ENCODE peak calls at places on chromosomes 1 and 21, in eight cellular contexts. L is colonic mucosa, Y is HCT116, R is uterus, S is left lung, T is K562, J is endothelial cell of umbilical vein, Q is heart left ventricle. D is an unnamed sample. For H3K4me1, the result is how much of the 10 kb centered on the place peaks cover.

GRCh38 chr1:246828818-246829217 is 102.9 kb downstream of the AHCTF1 start:
- DNase-seq in L (no peak), Y (peak), R (no peak), S (no peak), T (no peak), J (no peak), Q (no peak), D (no peak)

GRCh38 chr1:197685785-197686184 is 89.5 kb downstream of the DENND1B start:
- DNase-seq in L (no peak), Y (no peak), R (no peak), S (no peak), T (no peak), J (no peak), Q (no peak), D (no peak)

GRCh38 chr1:169321539-169321938 is 46.1 kb downstream of the NME7 start:
- DNase-seq in L (no peak), Y (peak), R (no peak), S (no peak), T (no peak), J (no peak), Q (no peak), D (no peak)

GRCh38 chr1:17561252-17561558 is 21.7 kb downstream of the ARHGEF10L start:
- DNase-seq in L (no peak), Y (no peak), R (no peak), S (no peak), T (no peak), J (no peak), Q (no peak), D (no peak)

GRCh38 chr1:70874826-70875225 is 172.8 kb downstream of the PTGER3 start:
- DNase-seq in L (no peak), Y (no peak), R (no peak), S (no peak), T (no peak), J (no peak), Q (no peak), D (no peak)

GRCh38 chr1:171563675-171564074 is 58.4 kb upstream of the MYOCOS start:
- DNase-seq in L (no peak), Y (no peak), R (no peak), S (no peak), T (no peak), J (no peak), Q (no peak), D (no peak)

GRCh38 chr1:186155594-186155993 is 219.5 kb downstream of the TPR start:
- DNase-seq in L (no peak), Y (peak), R (no peak), S (no peak), T (no peak), J (peak), Q (no peak), D (peak)

GRCh38 chr1:99786751-99787501 is 20.5 kb upstream of the FRRS1 start:
- DNase-seq in L (no peak), Y (no peak), R (no peak), S (no peak), T (no peak), J (no peak), Q (no peak), D (no peak)

GRCh38 chr1:19065526-19066247 is 109.2 kb upstream of the IFFO2 start:
- DNase-seq in L (no peak), Y (no peak), R (no peak), S (no peak), T (no peak), J (no peak), Q (no peak), D (no peak)

GRCh38 chr1:180785306-180785705 is 127.4 kb upstream of the KIAA1614 start:
- DNase-seq in L (no peak), Y (no peak), R (no peak), S (no peak), T (no peak), J (no peak), Q (no peak), D (no peak)

GRCh38 chr1:48415050-48415449 is 57.0 kb downstream of the SPATA6 start:
- DNase-seq in L (no peak), Y (no peak), R (no peak), S (no peak), T (no peak), J (no peak), Q (no peak), D (no peak)

GRCh38 chr1:48418742-48419141 is 53.3 kb downstream of the SPATA6 start:
- DNase-seq in L (no peak), Y (no peak), R (no peak), S (no peak), T (no peak), J (no peak), Q (no peak), D (no peak)

DNA sequence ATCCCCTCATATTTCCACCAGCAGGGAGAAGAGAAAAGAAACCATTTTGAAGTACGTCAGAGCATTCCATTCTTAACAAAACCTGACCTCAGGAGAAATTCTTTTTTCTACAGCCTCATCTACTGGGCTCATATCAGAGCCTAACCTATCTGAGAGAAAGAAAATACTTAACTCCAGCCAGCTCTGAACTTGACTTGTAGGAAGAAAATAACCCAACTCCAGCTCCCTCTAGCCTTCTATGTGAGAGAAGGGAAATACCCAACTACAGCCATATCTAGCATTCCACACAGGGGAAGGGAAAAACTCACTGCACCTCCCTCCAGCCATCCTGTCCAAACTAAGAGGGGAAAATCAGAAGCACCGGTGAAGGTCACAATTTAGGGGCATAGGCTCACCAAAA is 57.7 kb downstream of the SPATA6 start:
- DNase-seq in L (no peak), Y (no peak), R (no peak), S (no peak), T (no peak), J (no peak), Q (no peak), D (no peak)
- H3K4me1 ChIP-seq in L (under half), Y (under half), R (under half), S (under half), T (under half), J (under half), Q (under half), D (under half)

GRCh38 chr1:25494952-25495351 is 48.5 kb upstream of the LDLRAP1 start:
- DNase-seq in L (no peak), Y (no peak), R (no peak), S (no peak), T (no peak), J (no peak), Q (no peak), D (no peak)

GRCh38 chr1:25486602-25487001 is 55.9 kb downstream of the MACO1 start:
- DNase-seq in L (no peak), Y (no peak), R (no peak), S (no peak), T (no peak), J (no peak), Q (no peak), D (no peak)

GRCh38 chr1:25487628-25488027 is 55.8 kb upstream of the LDLRAP1 start:
- DNase-seq in L (no peak), Y (no peak), R (no peak), S (no peak), T (peak), J (no peak), Q (no peak), D (no peak)

GRCh38 chr1:25492323-25492722 is 51.1 kb upstream of the LDLRAP1 start:
- DNase-seq in L (no peak), Y (no peak), R (no peak), S (no peak), T (no peak), J (no peak), Q (no peak), D (no peak)
- H3K27ac ChIP-seq in L (no peak), Y (no peak), R (no peak), S (no peak), T (no peak), J (no peak), Q (no peak), D (no peak)

DNA sequence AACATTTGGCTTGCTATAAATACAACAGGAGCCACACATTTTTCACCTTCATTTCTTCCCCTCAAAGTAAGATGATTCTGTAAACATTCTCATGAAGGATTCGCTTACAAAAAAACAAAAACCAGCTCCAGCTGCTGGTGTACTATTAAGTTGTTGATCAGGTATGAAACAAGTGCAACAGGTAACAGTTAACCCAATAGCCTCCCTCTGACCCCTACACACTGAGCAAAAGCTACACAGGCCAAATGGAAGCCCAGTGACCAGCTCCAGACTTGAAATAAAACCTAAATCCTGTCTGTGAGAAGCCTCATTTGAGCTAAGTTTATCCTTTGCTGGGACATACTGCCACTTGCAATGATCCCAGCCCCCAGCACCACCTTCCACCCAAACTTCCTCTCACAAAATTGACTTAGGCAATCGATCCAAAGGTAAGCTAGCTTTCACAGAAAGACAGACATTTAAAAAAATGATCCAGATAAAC is 991 bp downstream of the TIAM1 start:
- DNase-seq in L (no peak), Y (no peak), R (no peak), S (no peak), T (no peak), J (no peak), Q (no peak), D (no peak)
- H3K4me3 ChIP-seq in L (peak), Y (no peak), R (no peak), S (no peak), T (no peak), J (no peak), Q (peak), D (peak)

GRCh38 chr1:109256085-109256484 is 6.7 kb downstream of the CELSR2 start:
- DNase-seq in L (no peak), Y (no peak), R (no peak), S (peak), T (no peak), J (no peak), Q (no peak), D (no peak)
- H3K4me1 ChIP-seq in L (under half), Y (under half), R (under half), S (under half), T (under half), J (under half), Q (under half), D (under half)

GRCh38 chr1:23599125-23599524 is 39.8 kb upstream of the ID3 start:
- DNase-seq in L (no peak), Y (no peak), R (no peak), S (no peak), T (no peak), J (no peak), Q (peak), D (no peak)

GRCh38 chr1:23598424-23598823 is 39.1 kb upstream of the ID3 start:
- DNase-seq in L (no peak), Y (no peak), R (no peak), S (no peak), T (no peak), J (no peak), Q (peak), D (no peak)

GRCh38 chr1:23601104-23601967 is 42.0 kb upstream of the ID3 start:
- DNase-seq in L (no peak), Y (no peak), R (no peak), S (no peak), T (no peak), J (no peak), Q (peak), D (no peak)

GRCh38 chr1:23600283-23600682 is 41.0 kb upstream of the ID3 start:
- DNase-seq in L (no peak), Y (no peak), R (no peak), S (no peak), T (no peak), J (no peak), Q (peak), D (no peak)

GRCh38 chr1:23601968-23602876 is 42.9 kb upstream of the ID3 start:
- DNase-seq in L (no peak), Y (no peak), R (no peak), S (no peak), T (no peak), J (no peak), Q (peak), D (no peak)
- H3K27ac ChIP-seq in L (no peak), Y (no peak), R (no peak), S (no peak), T (no peak), J (no peak), Q (no peak), D (no peak)

GRCh38 chr21:42234464-42235241 is 15.7 kb downstream of the ABCG1 start:
- DNase-seq in L (peak), Y (no peak), R (peak), S (peak), T (peak), J (peak), Q (peak), D (no peak)
- H3K4me3 ChIP-seq in L (peak), Y (peak), R (peak), S (peak), T (peak), J (peak), Q (peak), D (peak)

GRCh38 chr1:77639056-77639455 is 43.4 kb downstream of the ZZZ3 start:
- DNase-seq in L (no peak), Y (no peak), R (no peak), S (no peak), T (no peak), J (peak), Q (no peak), D (no peak)
- H3K4me1 ChIP-seq in L (under half), Y (under half), R (under half), S (under half), T (under half), J (under half), Q (under half), D (under half)

GRCh38 chr1:21573475-21573874 is 64.3 kb downstream of the ALPL start:
- DNase-seq in L (no peak), Y (no peak), R (no peak), S (peak), T (no peak), J (no peak), Q (peak), D (no peak)
- H3K27ac ChIP-seq in L (no peak), Y (no peak), R (no peak), S (no peak), T (no peak), J (peak), Q (peak), D (no peak)

GRCh38 chr1:195999022-195999421 is 609.2 kb downstream of the KCNT2 start:
- DNase-seq in L (no peak), Y (no peak), R (no peak), S (no peak), T (no peak), J (no peak), Q (no peak), D (no peak)
- H3K4me3 ChIP-seq in L (no peak), Y (no peak), R (no peak), S (no peak), T (no peak), J (no peak), Q (no peak), D (no peak)

D was measured in Panc1.